ENCODE peak calls at places on chromosomes 5 and 9, in six cellular contexts. One of them, this sample, is unnamed.

GRCh38 chr9:16133556-16134227 is 580.8 kb downstream of the CCDC171 start:
- DNase-seq in OCI-M1: peak; percentile 71
- DNase-seq in heart right ventricle: peak; percentile 26
- DNase-seq in naive B cell: no peak
- DNase-seq in activated CD8-positive, alpha-beta memory T cell treated with anti-CD3 and anti-CD28 coated beads, Interleukin-2, amount 10 ng/mL, durations not matched to agents 7 days and 5 days: no peak
- DNase-seq in A673: peak; percentile 79
- DNase-seq in this sample: peak; percentile 93

GRCh38 chr5:112163435-112163834 is 255.6 kb downstream of the EPB41L4A start:
- DNase-seq in OCI-M1: no peak
- DNase-seq in heart right ventricle: no peak
- DNase-seq in naive B cell: no peak
- DNase-seq in activated CD8-positive, alpha-beta memory T cell treated with anti-CD3 and anti-CD28 coated beads, Interleukin-2, amount 10 ng/mL, durations not matched to agents 7 days and 5 days: no peak
- DNase-seq in A673: no peak
- DNase-seq in this sample: no peak

GRCh38 chr9:121298016-121298538 is 30.1 kb downstream of the GSN start:
- DNase-seq in OCI-M1: no peak
- DNase-seq in heart right ventricle: no peak
- DNase-seq in naive B cell: no peak
- DNase-seq in activated CD8-positive, alpha-beta memory T cell treated with anti-CD3 and anti-CD28 coated beads, Interleukin-2, amount 10 ng/mL, durations not matched to agents 7 days and 5 days: no peak
- DNase-seq in A673: no peak
- DNase-seq in this sample: no peak

GRCh38 chr5:102901821-102902448 is 146.8 kb downstream of the PAM start:
- DNase-seq in OCI-M1: no peak
- DNase-seq in heart right ventricle: no peak
- DNase-seq in naive B cell: no peak
- DNase-seq in activated CD8-positive, alpha-beta memory T cell treated with anti-CD3 and anti-CD28 coated beads, Interleukin-2, amount 10 ng/mL, durations not matched to agents 7 days and 5 days: no peak
- DNase-seq in A673: no peak
- DNase-seq in this sample: no peak

GRCh38 chr5:68682400-68683152 is 411.2 kb upstream of the SLC30A5 start:
- DNase-seq in OCI-M1: no peak
- DNase-seq in heart right ventricle: no peak
- DNase-seq in naive B cell: no peak
- DNase-seq in activated CD8-positive, alpha-beta memory T cell treated with anti-CD3 and anti-CD28 coated beads, Interleukin-2, amount 10 ng/mL, durations not matched to agents 7 days and 5 days: no peak
- DNase-seq in A673: no peak
- DNase-seq in this sample: peak; percentile 81

GRCh38 chr9:89808801-89809200 is 204.0 kb downstream of the GADD45G start:
- DNase-seq in OCI-M1: no peak
- DNase-seq in heart right ventricle: no peak
- DNase-seq in naive B cell: no peak
- DNase-seq in activated CD8-positive, alpha-beta memory T cell treated with anti-CD3 and anti-CD28 coated beads, Interleukin-2, amount 10 ng/mL, durations not matched to agents 7 days and 5 days: no peak
- DNase-seq in A673: no peak
- DNase-seq in this sample: no peak

GRCh38 chr9:27528886-27529315 is 713 bp downstream of the MOB3B start:
- DNase-seq in OCI-M1: peak; percentile 76
- DNase-seq in heart right ventricle: peak; percentile 44
- DNase-seq in naive B cell: peak; percentile 68
- DNase-seq in activated CD8-positive, alpha-beta memory T cell treated with anti-CD3 and anti-CD28 coated beads, Interleukin-2, amount 10 ng/mL, durations not matched to agents 7 days and 5 days: peak; percentile 56
- DNase-seq in A673: no peak
- DNase-seq in this sample: no peak

GRCh38 chr9:128901822-128902221 is 19.0 kb upstream of the PHYHD1 start:
- DNase-seq in OCI-M1: no peak
- DNase-seq in heart right ventricle: no peak
- DNase-seq in naive B cell: no peak
- DNase-seq in activated CD8-positive, alpha-beta memory T cell treated with anti-CD3 and anti-CD28 coated beads, Interleukin-2, amount 10 ng/mL, durations not matched to agents 7 days and 5 days: peak; percentile 45
- DNase-seq in A673: no peak
- DNase-seq in this sample: no peak

GRCh38 chr9:91364702-91365101 is 3.0 kb upstream of the AUH start:
- DNase-seq in OCI-M1: peak; percentile 26
- DNase-seq in heart right ventricle: no peak
- DNase-seq in naive B cell: no peak
- DNase-seq in activated CD8-positive, alpha-beta memory T cell treated with anti-CD3 and anti-CD28 coated beads, Interleukin-2, amount 10 ng/mL, durations not matched to agents 7 days and 5 days: no peak
- DNase-seq in A673: no peak
- DNase-seq in this sample: no peak

GRCh38 chr5:150339165-150339564 is 18.3 kb upstream of the TCOF1 start:
- DNase-seq in OCI-M1: no peak
- DNase-seq in heart right ventricle: no peak
- DNase-seq in naive B cell: no peak
- DNase-seq in activated CD8-positive, alpha-beta memory T cell treated with anti-CD3 and anti-CD28 coated beads, Interleukin-2, amount 10 ng/mL, durations not matched to agents 7 days and 5 days: no peak
- DNase-seq in A673: no peak
- DNase-seq in this sample: no peak

GRCh38 chr5:130337179-130337888 is 433.1 kb downstream of the CHSY3 start:
- DNase-seq in OCI-M1: no peak
- DNase-seq in heart right ventricle: peak; percentile 10
- DNase-seq in naive B cell: no peak
- DNase-seq in activated CD8-positive, alpha-beta memory T cell treated with anti-CD3 and anti-CD28 coated beads, Interleukin-2, amount 10 ng/mL, durations not matched to agents 7 days and 5 days: no peak
- DNase-seq in A673: no peak
- DNase-seq in this sample: peak; percentile 26

GRCh38 chr5:147168578-147169327 is 66.1 kb upstream of the STK32A start:
- DNase-seq in OCI-M1: no peak
- DNase-seq in heart right ventricle: no peak
- DNase-seq in naive B cell: no peak
- DNase-seq in activated CD8-positive, alpha-beta memory T cell treated with anti-CD3 and anti-CD28 coated beads, Interleukin-2, amount 10 ng/mL, durations not matched to agents 7 days and 5 days: no peak
- DNase-seq in A673: no peak
- DNase-seq in this sample: peak; percentile 39

This sample was measured in Caki2.